ENCODE peak calls at places on chromosomes 16 and 17, in five cellular contexts. K is AG10803, T is IMR-90, O is ovary, R is neural progenitor cell. G is an unnamed sample.

GRCh38 chr16:14180431-14181059 is 109.4 kb downstream of the MRTFB start:
- DNase-seq in R (peak), T (no peak), K (no peak), O (no peak), G (no peak)

GRCh38 chr17:61583242-61583641 is 7.8 kb downstream of the NACA2 start:
- DNase-seq in T (peak), K (peak), R (no peak), O (no peak), G (no peak)

GRCh38 chr17:34117332-34117731 is 137.8 kb upstream of the CCL2 start:
- DNase-seq in K (no peak), R (no peak), T (no peak), O (no peak), G (no peak)

GRCh38 chr17:68570531-68570930 is 30.6 kb downstream of the FAM20A start:
- DNase-seq in R (no peak), T (no peak), K (peak), O (no peak), G (no peak)

GRCh38 chr16:2040031-2040430 is 7.6 kb downstream of the NTHL1 start:
- DNase-seq in R (no peak), T (no peak), O (peak), K (no peak), G (no peak)

GRCh38 chr16:12171706-12172105 is 195.2 kb downstream of the SNX29 start:
- DNase-seq in K (no peak), O (no peak), T (no peak), R (no peak), G (no peak)

GRCh38 chr17:33520404-33521032 is 227.4 kb upstream of the ASIC2 start:
- DNase-seq in K (peak), T (peak), R (peak), O (peak), G (peak)

GRCh38 chr17:51087072-51087757 is 33.5 kb downstream of the SPAG9 start:
- DNase-seq in R (no peak), T (peak), K (no peak), O (no peak), G (no peak)

GRCh38 chr17:19386974-19387920 is at the start of gene MFAP4:
- DNase-seq in O (peak), R (peak), T (peak), K (peak), G (no peak)

GRCh38 chr16:27515874-27516353 is 33.8 kb downstream of the GTF3C1 start:
- DNase-seq in O (no peak), T (no peak), R (peak), K (no peak), G (no peak)

GRCh38 chr16:59748531-59748930 is 1014.4 kb upstream of the GOT2 start:
- DNase-seq in O (no peak), R (peak), K (peak), T (no peak), G (no peak)

GRCh38 chr16:47359478-47359877 is 101.4 kb downstream of the ITFG1 start:
- DNase-seq in T (no peak), R (no peak), O (no peak), K (no peak), G (no peak)

GRCh38 chr17:74840989-74841666 is 18.6 kb downstream of the GRIN2C start:
- DNase-seq in O (peak), T (peak), R (peak), K (peak), G (no peak)

GRCh38 chr17:3602499-3602898 is 6.7 kb downstream of the TRPV1 start:
- DNase-seq in K (peak), T (peak), O (no peak), R (peak), G (peak)

GRCh38 chr16:67177743-67178699 is 5.7 kb downstream of the MATCAP1 start:
- DNase-seq in O (peak), T (peak), R (peak), K (peak), G (peak)

GRCh38 chr17:1087381-1088241 is 90.7 kb downstream of the TIMM22 start:
- DNase-seq in R (peak), T (no peak), O (no peak), K (peak), G (no peak)

GRCh38 chr17:17784599-17785264 is 52.1 kb downstream of the SREBF1 start:
- DNase-seq in R (peak), T (no peak), K (no peak), O (no peak), G (no peak)

GRCh38 chr17:13030459-13031305 is 12.9 kb upstream of the ELAC2 start:
- DNase-seq in K (peak), O (no peak), T (peak), R (peak), G (peak)

GRCh38 chr16:68354816-68355215 is 44.0 kb downstream of the PRMT7 start:
- DNase-seq in O (no peak), K (no peak), R (no peak), T (no peak), G (no peak)

DNA sequence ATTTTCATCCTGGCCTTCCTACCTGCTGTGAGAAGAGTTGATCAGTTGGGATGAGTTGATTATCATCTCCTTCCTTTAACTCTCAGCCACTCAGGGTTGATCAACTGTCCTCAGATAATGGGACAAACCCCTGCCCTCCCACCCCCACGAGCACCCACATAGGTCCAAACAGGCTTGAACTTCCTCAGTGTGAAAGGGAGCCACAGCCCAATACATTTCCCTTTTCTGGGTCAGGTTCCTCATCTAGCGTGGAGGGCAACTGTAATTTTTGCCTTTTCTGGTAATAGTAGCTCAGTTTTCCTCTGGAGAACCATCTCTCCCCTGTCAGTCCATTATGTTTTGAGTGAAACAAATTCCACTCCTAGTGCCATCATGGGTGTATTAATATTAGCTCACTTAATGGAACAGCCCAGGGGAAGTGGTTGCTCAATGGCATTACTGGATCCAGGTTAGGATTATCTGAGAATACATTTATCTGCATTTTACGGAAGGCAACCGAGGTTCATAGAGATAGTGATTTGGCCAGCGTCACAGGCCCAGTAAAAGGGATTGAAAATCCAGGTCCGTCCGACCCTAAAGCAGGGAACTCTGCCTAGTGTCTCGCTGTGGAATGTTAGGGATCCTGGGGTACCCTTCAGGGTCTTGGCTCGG is 476 bp upstream of the LPCAT2 start:
- DNase-seq in T (no peak), O (no peak), R (no peak), K (no peak), G (no peak)
- TF ChIP-seq CTCF in T (no peak), O (no peak), R (no peak), K (no peak), G (no peak)

GRCh38 chr17:28675980-28676379 is 14.0 kb downstream of the SUPT6H start:
- DNase-seq in O (no peak), R (no peak), T (no peak), K (no peak), G (peak)
- TF ChIP-seq CTCF in O (no peak), R (peak), T (no peak), K (no peak), G (peak)

DNA sequence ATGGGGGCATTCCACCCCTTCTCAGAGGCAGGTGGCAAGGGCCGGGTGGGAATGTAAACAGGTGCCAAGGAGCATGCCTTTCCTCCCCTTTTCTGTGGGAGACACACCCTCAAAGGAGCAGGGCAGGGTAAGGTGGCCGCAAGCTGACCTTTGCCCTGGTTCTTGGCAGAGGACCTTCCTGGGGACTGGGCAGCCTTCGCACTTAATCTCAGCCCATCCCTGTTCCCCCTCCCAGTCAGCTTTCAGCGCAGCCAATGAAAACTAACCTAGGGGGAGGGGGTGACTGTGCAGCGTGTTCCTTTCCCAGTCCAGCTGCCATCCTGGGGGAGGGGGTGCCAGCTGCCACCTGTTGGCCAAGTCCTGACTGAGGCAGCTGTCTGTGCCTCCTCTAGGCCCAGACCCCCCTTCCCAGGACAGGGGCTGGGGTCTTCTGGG is 2.8 kb downstream of the TRAF4 start:
- DNase-seq in K (no peak), R (peak), O (peak), T (no peak), G (no peak)
- TF ChIP-seq CTCF in K (no peak), R (no peak), O (no peak), T (no peak), G (no peak)

GRCh38 chr17:9225305-9226101 is 204.2 kb downstream of the NTN1 start:
- DNase-seq in R (peak), K (no peak), O (no peak), T (no peak), G (no peak)
- TF ChIP-seq CTCF in R (peak), K (peak), O (no peak), T (no peak), G (no peak)

GRCh38 chr17:81487487-81488275 is 24.9 kb downstream of the ACTG1 start:
- DNase-seq in T (peak), R (peak), K (peak), O (peak), G (peak)

GRCh38 chr17:81487089-81487486 is 25.5 kb downstream of the ACTG1 start:
- DNase-seq in R (no peak), O (no peak), T (no peak), K (no peak), G (no peak)

GRCh38 chr17:81489012-81489968 is 23.3 kb downstream of the ACTG1 start:
- DNase-seq in T (no peak), O (no peak), K (no peak), R (peak), G (no peak)

GRCh38 chr17:81489986-81490598 is 22.5 kb downstream of the ACTG1 start:
- DNase-seq in R (no peak), T (no peak), O (no peak), K (no peak), G (no peak)

DNA sequence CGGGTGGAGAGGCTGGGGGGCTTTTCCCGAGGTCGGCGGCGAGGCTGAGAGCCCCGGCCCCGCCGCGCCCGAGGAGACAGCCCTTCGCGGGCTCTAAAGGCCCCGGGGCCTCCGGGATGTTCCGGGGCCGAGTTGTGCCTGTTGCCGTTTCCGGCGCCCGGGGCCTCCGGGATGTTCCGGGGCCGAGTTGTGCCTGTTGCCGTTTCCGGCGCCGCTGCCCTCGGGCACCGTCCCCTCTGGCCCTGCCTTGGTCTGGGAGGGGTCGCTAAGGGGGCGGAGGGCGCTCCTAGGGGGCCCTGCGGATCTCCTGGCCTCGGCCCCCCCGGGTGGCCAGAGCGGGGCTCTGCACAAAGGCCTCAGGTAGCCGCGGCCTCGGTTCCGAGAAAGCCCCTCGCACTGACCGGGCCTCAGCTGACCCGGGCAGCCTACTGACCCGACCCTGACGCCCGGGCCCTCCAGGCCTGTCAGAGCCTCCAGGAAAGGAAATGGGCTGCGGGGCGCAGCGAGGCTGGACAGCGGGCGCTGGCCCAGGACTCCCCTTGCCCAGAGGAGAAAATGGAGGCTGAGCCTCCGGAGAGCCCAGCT is 24.2 kb downstream of the ACTG1 start:
- DNase-seq in K (no peak), T (no peak), O (no peak), R (no peak), G (no peak)
- TF ChIP-seq CTCF in K (no peak), T (no peak), O (no peak), R (no peak), G (no peak)

GRCh38 chr17:70796757-70797156 is 627.4 kb downstream of the KCNJ2 start:
- DNase-seq in T (no peak), O (no peak), R (no peak), K (no peak), G (no peak)
- TF ChIP-seq CTCF in T (no peak), O (no peak), R (no peak), K (no peak), G (no peak)

GRCh38 chr17:72915631-72916081 is 176.8 kb downstream of the SLC39A11 start:
- DNase-seq in K (no peak), T (no peak), R (no peak), O (no peak), G (no peak)

GRCh38 chr17:72924181-72924580 is 168.3 kb downstream of the SLC39A11 start:
- DNase-seq in T (no peak), K (no peak), R (no peak), O (no peak), G (no peak)

GRCh38 chr17:72922223-72922622 is 170.3 kb downstream of the SLC39A11 start:
- DNase-seq in R (no peak), T (no peak), K (no peak), O (no peak), G (no peak)

GRCh38 chr17:72916991-72917390 is 175.5 kb downstream of the SLC39A11 start:
- DNase-seq in R (no peak), K (peak), O (no peak), T (peak), G (no peak)

DNA sequence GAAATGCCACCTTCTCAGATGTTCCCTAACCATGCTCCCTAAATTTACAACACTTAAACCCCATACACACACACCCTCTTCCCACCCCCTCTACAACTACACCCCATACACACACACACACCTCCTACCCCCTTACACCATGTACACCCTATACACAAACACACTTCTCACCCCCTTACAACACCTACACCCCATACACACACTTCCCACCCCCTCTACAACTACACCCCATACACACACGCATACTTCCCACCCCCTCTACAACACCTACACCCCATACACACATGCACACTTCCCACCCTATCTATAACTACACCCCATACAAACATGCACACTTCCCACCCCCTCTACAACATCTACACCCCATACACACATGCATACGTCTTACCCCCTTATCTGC is 172.0 kb downstream of the SLC39A11 start:
- DNase-seq in T (no peak), K (no peak), R (no peak), O (no peak), G (no peak)
- TF ChIP-seq CTCF in T (no peak), K (no peak), R (no peak), O (no peak), G (no peak)

G was measured in B cell.